ENCODE peak calls at places on chromosomes 16 and 17, in five cellular contexts. G is activated CD8-positive, alpha-beta T cell treated with anti-CD3 and anti-CD28 coated beads, Interleukin-2, amount 10 ng/mL, durations not matched to agents 7 days and 5 days; M is AG10803; U is PC-3; O is NCI-H1417. N is an unnamed sample.

GRCh38 chr17:78725448-78726021 is 56.5 kb downstream of the CYTH1 start:
- DNase-seq in G (peak; percentile 52), M (no peak), U (no peak), O (no peak), N (peak; percentile 73)

GRCh38 chr16:49773534-49774486 is 82.1 kb downstream of the ZNF423 start:
- DNase-seq in G (no peak), M (no peak), U (no peak), O (no peak), N (no peak)

GRCh38 chr16:30724641-30725464 is 23.4 kb upstream of the PHKG2 start:
- DNase-seq in G (no peak), M (peak; percentile 50), U (no peak), O (no peak), N (no peak)

GRCh38 chr17:72702136-72702735 is 390.3 kb downstream of the SLC39A11 start:
- DNase-seq in G (no peak), M (peak; percentile 55), U (peak; percentile 93), O (no peak), N (no peak)

GRCh38 chr16:81888520-81889394 is 109.7 kb downstream of the PLCG2 start:
- DNase-seq in G (no peak), M (no peak), U (no peak), O (no peak), N (no peak)

GRCh38 chr17:46202482-46202881 is 9.3 kb upstream of the KANSL1 start:
- DNase-seq in G (no peak), M (no peak), U (no peak), O (no peak), N (no peak)

GRCh38 chr17:5615476-5615875 is 31.2 kb upstream of the NLRP1 start:
- DNase-seq in G (no peak), M (no peak), U (no peak), O (no peak), N (no peak)

GRCh38 chr16:84836234-84836647 is 16.5 kb downstream of the CRISPLD2 start:
- DNase-seq in G (no peak), M (peak; percentile 100), U (peak; percentile 57), O (no peak), N (no peak)

GRCh38 chr16:31130899-31131298 is 4.6 kb downstream of the PRSS8 start:
- DNase-seq in G (no peak), M (no peak), U (peak; percentile 67), O (no peak), N (no peak)

GRCh38 chr17:63082952-63083351 is 116.9 kb downstream of the TANC2 start:
- DNase-seq in G (no peak), M (peak; percentile 20), U (no peak), O (no peak), N (no peak)

GRCh38 chr16:29022196-29022595 is 37.3 kb downstream of the LAT start:
- DNase-seq in G (no peak), M (no peak), U (no peak), O (no peak), N (no peak)

GRCh38 chr17:65785109-65785508 is 223.7 kb upstream of the AXIN2 start:
- DNase-seq in G (no peak), M (peak; percentile 97), U (peak; percentile 99), O (no peak), N (no peak)

GRCh38 chr16:1002399-1003161 is 21.0 kb downstream of the SOX8 start:
- DNase-seq in G (peak; percentile 49), M (peak; percentile 58), U (peak; percentile 94), O (no peak), N (peak; percentile 56)

GRCh38 chr17:79988163-79988971 is 47.3 kb downstream of the TBC1D16 start:
- DNase-seq in G (no peak), M (peak; percentile 77), U (peak; percentile 93), O (peak; percentile 69), N (no peak)

GRCh38 chr17:51563961-51564360 is 303.6 kb downstream of the UTP18 start:
- DNase-seq in G (no peak), M (no peak), U (no peak), O (no peak), N (no peak)

GRCh38 chr17:1989135-1989534 is 36.0 kb downstream of the RTN4RL1 start:
- DNase-seq in G (no peak), M (peak; percentile 91), U (peak; percentile 92), O (no peak), N (no peak)

GRCh38 chr16:2149630-2150417 is 1.4 kb downstream of the RAB26 start:
- DNase-seq in G (no peak), M (no peak), U (peak; percentile 11), O (no peak), N (no peak)

GRCh38 chr17:28811594-28812135 is 30.9 kb downstream of the FAM222B start:
- DNase-seq in G (peak; percentile 26), M (peak; percentile 8), U (peak; percentile 7), O (no peak), N (no peak)

GRCh38 chr17:48544356-48545021 is 420 bp downstream of the HOXB2 start:
- DNase-seq in G (peak; percentile 56), M (peak; percentile 94), U (no peak), O (no peak), N (no peak)

GRCh38 chr16:67922221-67922620 is 9.4 kb downstream of the CTRL start:
- DNase-seq in G (no peak), M (no peak), U (no peak), O (no peak), N (no peak)

GRCh38 chr17:64357191-64357981 is 33.3 kb downstream of the PECAM1 start:
- DNase-seq in G (no peak), M (peak; percentile 100), U (peak; percentile 76), O (peak; percentile 61), N (no peak)

GRCh38 chr17:34081269-34081668 is 173.8 kb upstream of the CCL2 start:
- DNase-seq in G (no peak), M (no peak), U (peak; percentile 25), O (no peak), N (no peak)

GRCh38 chr17:40535924-40536717 is 29.2 kb downstream of the CCR7 start:
- DNase-seq in G (no peak), M (peak; percentile 56), U (no peak), O (peak; percentile 79), N (no peak)

GRCh38 chr17:7716901-7717755 is at the start of gene DNAH2:
- DNase-seq in G (peak; percentile 76), M (peak; percentile 87), U (peak; percentile 65), O (peak; percentile 71), N (peak; percentile 78)

GRCh38 chr17:2279707-2280106 is 23.9 kb downstream of the SMG6 start:
- DNase-seq in G (no peak), M (no peak), U (no peak), O (no peak), N (no peak)

GRCh38 chr16:85459529-85460251 is 153.4 kb upstream of the GSE1 start:
- DNase-seq in G (no peak), M (no peak), U (no peak), O (no peak), N (no peak)

GRCh38 chr17:48618366-48618896 is 3.3 kb upstream of the HOXB8 start:
- DNase-seq in G (peak; percentile 86), M (peak; percentile 78), U (peak; percentile 97), O (peak; percentile 87), N (peak; percentile 90)

GRCh38 chr16:12788758-12789157 is 14.9 kb downstream of the CPPED1 start:
- DNase-seq in G (no peak), M (no peak), U (no peak), O (no peak), N (no peak)

GRCh38 chr17:51948128-51948527 is 210.4 kb downstream of the CA10 start:
- DNase-seq in G (no peak), M (no peak), U (peak; percentile 63), O (no peak), N (no peak)

GRCh38 chr17:61128671-61129115 is 270.9 kb upstream of the TBX2 start:
- DNase-seq in G (no peak), M (peak; percentile 76), U (no peak), O (no peak), N (no peak)

N was measured in stimulated activated effector memory CD8-positive, alpha-beta T cell treated with anti-CD3 and anti-CD28 coated beads, Interleukin-12 subunit alpha, Interleukin-12 subunit beta, amount 100 ng/mL, for 72 hours.